ENCODE peak calls at places on chromosome 12, in eight cellular contexts. G, X, H, M, W, Z, J and F are unnamed samples. For H3K4me1, the result is how much of the 10 kb centered on the place peaks cover.

GRCh38 chr12:8589679-8590078 is 23.0 kb downstream of the AICDA start:
- DNase-seq in J (no peak), Z (no peak), X (no peak), G (no peak), M (no peak), H (no peak), W (no peak), F (no peak)

GRCh38 chr12:69688496-69689427 is 10.3 kb downstream of the BEST3 start:
- DNase-seq in G (peak), W (peak), H (peak), J (no peak), M (peak), X (peak), Z (peak), F (peak)

GRCh38 chr12:122060069-122060468 is 18.5 kb upstream of the MLXIP start:
- DNase-seq in H (no peak), X (no peak), J (no peak), W (peak), G (peak), Z (no peak), M (no peak), F (no peak)

GRCh38 chr12:121057794-121058193 is 18.7 kb upstream of the OASL start:
- DNase-seq in Z (no peak), J (no peak), H (no peak), G (no peak), X (no peak), M (no peak), W (no peak), F (no peak)

GRCh38 chr12:132465269-132466190 is 24.4 kb upstream of the FBRSL1 start:
- DNase-seq in Z (peak), J (no peak), H (no peak), W (no peak), M (no peak), X (no peak), G (no peak), F (no peak)

GRCh38 chr12:80707830-80708534 is 548 bp downstream of the MYF6 start:
- DNase-seq in M (no peak), G (no peak), W (no peak), H (no peak), J (no peak), X (no peak), Z (peak), F (no peak)

GRCh38 chr12:66235626-66236281 is 46.7 kb downstream of the IRAK3 start:
- DNase-seq in H (no peak), J (peak), Z (no peak), W (no peak), X (no peak), M (no peak), G (peak), F (no peak)

GRCh38 chr12:32312049-32312670 is 87.2 kb upstream of the FGD4 start:
- DNase-seq in G (peak), J (peak), W (no peak), Z (peak), X (peak), H (no peak), M (no peak), F (no peak)

GRCh38 chr12:124556896-124557501 is 10.4 kb downstream of the NCOR2 start:
- DNase-seq in W (no peak), G (no peak), X (no peak), M (no peak), Z (peak), J (no peak), H (no peak), F (no peak)

GRCh38 chr12:85058339-85058738 is 22.2 kb downstream of the LRRIQ1 start:
- DNase-seq in M (no peak), X (no peak), H (no peak), Z (no peak), G (no peak), W (no peak), J (no peak), F (no peak)

GRCh38 chr12:107805488-107806180 is 31.1 kb downstream of the ASCL4 start:
- DNase-seq in X (no peak), G (no peak), M (no peak), H (no peak), Z (no peak), W (no peak), J (no peak), F (no peak)

GRCh38 chr12:93146278-93146939 is 217.3 kb upstream of the EEA1 start:
- DNase-seq in M (no peak), H (no peak), G (peak), W (no peak), J (no peak), X (peak), Z (no peak), F (no peak)

GRCh38 chr12:95674631-95675030 is 115.9 kb downstream of the NTN4 start:
- DNase-seq in W (no peak), J (no peak), H (no peak), M (no peak), X (no peak), Z (no peak), G (peak), F (no peak)

GRCh38 chr12:43028826-43029225 is 439.3 kb upstream of the PRICKLE1 start:
- DNase-seq in M (no peak), Z (no peak), H (no peak), W (no peak), G (no peak), J (no peak), X (no peak), F (no peak)

GRCh38 chr12:30847259-30847658 is 79.3 kb upstream of the TSPAN11 start:
- DNase-seq in Z (peak), W (no peak), H (no peak), M (no peak), J (peak), G (peak), X (peak), F (peak)

GRCh38 chr12:90773526-90773925 is 181.4 kb downstream of the CCER1 start:
- DNase-seq in H (no peak), J (no peak), M (no peak), Z (no peak), G (peak), X (no peak), W (no peak), F (no peak)

GRCh38 chr12:5965950-5966383 is 20.9 kb upstream of the ANO2 start:
- DNase-seq in W (peak), J (peak), Z (peak), M (no peak), X (peak), H (no peak), G (peak), F (peak)

GRCh38 chr12:120651821-120652220 is 11.4 kb downstream of the CABP1 start:
- DNase-seq in M (no peak), Z (peak), X (no peak), G (peak), J (no peak), H (no peak), W (no peak), F (no peak)

GRCh38 chr12:55670213-55670730 is 33.6 kb downstream of the OR10P1 start:
- DNase-seq in M (no peak), J (no peak), X (no peak), W (no peak), Z (no peak), G (no peak), H (peak), F (no peak)

GRCh38 chr12:89273525-89273924 is 78.8 kb downstream of the DUSP6 start:
- DNase-seq in H (no peak), G (no peak), J (no peak), X (no peak), W (no peak), M (no peak), Z (no peak), F (no peak)

DNA sequence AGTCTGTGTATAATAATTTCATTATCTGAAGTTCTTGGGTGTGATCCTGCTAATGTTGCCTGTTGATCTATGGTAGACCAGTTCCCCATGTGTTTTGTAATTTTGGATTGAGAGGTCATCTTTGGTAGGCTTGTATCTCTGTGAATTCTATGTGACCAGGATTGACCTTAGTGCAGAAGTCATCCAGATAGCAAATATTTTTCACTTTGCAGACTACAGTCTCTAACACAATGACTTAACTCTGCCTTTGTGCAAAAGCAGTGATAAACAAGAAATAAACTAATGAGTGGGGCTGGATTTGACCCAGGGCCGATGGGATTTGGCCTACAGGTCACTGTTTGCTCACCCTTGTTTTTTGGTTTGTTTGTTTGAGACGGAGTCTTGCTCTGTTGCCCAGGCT is 144.6 kb upstream of the MYL2 start:
- DNase-seq in W (no peak), X (no peak), Z (no peak), H (no peak), G (no peak), J (no peak), M (no peak), F (no peak)
- H3K27ac ChIP-seq in W (no peak), X (no peak), Z (no peak), H (no peak), G (no peak), J (no peak), M (no peak), F (no peak)

GRCh38 chr12:45407967-45408743 is 192.3 kb downstream of the ANO6 start:
- DNase-seq in J (peak), H (no peak), M (no peak), Z (no peak), W (no peak), G (no peak), X (no peak), F (no peak)

GRCh38 chr12:45415393-45415817 is 199.5 kb downstream of the ANO6 start:
- DNase-seq in Z (no peak), X (peak), J (no peak), W (peak), H (peak), G (peak), M (no peak), F (peak)

GRCh38 chr12:45407188-45407850 is 191.4 kb downstream of the ANO6 start:
- DNase-seq in H (no peak), W (no peak), Z (no peak), J (no peak), M (no peak), X (no peak), G (peak), F (peak)

DNA sequence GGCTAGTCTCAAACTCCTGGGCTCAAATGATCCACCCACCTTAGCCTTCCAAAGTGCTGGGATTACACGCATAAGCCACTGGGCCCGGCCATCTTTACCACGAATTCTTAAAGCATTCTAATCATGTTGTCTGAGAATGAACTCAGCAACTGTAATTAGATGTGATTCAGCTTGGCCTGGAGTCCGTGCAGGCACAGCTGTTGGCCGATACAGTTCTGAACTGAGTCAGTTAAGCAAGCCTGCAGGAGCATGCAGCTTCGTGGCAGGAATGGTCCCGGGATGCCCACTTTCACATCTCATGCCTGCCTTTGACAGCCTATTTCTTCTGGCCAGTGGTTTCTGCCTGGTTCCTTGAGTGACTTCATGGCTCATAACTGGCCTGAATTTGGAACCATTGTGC is 194.1 kb downstream of the ANO6 start:
- DNase-seq in Z (no peak), X (peak), J (no peak), W (no peak), G (peak), H (no peak), M (no peak), F (no peak)
- H3K4me3 ChIP-seq in Z (no peak), X (no peak), J (no peak), W (no peak), G (no peak), H (no peak), M (no peak), F (no peak)

DNA sequence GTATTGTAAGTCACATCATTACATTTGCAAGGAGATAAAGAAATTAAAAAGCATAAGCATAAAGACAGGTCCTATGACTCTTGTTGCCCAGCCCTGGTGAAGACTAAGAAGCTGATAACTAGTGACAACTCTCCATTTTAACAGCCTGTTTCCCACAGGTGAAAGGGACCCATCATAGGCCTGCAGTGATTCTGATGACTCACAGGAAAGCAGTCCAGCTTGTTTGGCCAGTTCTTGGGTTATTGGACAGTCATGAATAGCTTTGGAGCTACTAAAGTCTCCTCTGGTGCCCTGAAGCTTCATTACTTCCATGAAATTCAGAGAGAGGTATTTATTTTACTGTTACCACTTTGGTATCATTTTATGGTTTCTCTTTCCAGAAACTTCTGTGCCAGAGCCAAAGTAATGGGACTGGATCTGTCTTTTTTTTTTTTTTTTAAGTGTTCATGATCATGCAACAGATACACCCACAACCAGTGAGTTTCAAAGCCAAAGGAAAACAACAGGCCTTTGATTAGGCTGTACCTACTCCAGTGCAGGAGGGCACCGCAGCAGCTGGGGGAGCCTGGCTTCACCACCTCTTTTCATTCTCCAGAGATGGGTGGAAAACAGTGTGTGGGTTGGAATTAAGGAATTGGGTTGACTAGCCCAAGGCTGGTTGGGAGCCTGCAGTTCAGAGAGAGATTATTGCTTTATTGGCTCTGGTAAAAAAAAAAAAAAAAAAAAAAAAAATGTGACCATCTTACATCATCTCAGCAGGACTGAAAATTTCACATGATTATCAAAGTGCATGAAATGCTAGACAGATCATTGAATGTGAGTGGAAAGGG is 55.3 kb upstream of the DYRK2 start:
- DNase-seq in H (no peak), M (peak), G (peak), W (no peak), Z (no peak), J (no peak), X (peak), F (no peak)
- H3K4me1 ChIP-seq in H (under half), M (under half), G (under half), W (under half), Z (under half), J (under half), X (under half), F (under half)

DNA sequence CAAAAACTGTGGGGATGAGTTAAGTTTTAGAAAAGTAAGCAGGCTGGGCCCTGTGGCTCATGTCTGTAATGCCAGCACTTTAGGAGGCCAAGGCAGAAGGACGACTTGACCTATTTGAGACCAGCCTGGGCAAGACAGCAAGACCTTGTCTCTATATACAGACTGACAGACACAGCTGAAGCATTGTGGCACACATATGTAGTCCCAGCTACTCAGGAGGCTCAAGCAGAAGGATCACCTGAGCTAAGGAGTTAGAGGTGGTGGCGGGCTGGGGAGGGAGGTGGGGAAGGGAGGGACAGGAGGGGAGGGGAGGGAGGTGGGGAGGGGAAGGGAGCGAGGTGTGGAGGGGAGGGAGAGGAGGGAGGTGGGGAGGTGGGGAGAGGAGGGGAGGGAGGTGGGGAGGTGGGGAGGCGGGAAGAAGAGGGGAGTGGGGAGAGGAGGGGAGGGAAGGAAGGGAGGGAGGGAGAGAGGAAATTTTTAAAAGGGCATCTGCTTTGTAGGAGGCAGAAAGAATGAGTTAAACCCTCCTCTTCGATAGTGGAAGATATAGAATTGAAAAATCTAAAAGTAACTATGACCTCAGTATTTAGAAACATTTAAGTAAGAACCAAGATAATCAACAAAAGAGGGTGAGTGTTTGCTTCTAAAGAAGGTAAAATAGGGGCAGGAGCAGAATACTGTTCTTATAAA is 30.9 kb downstream of the MED13L start:
- DNase-seq in M (no peak), W (no peak), X (no peak), J (no peak), H (no peak), G (no peak), Z (no peak), F (no peak)
- H3K27ac ChIP-seq in M (no peak), W (no peak), X (no peak), J (no peak), H (no peak), G (no peak), Z (peak), F (no peak)

GRCh38 chr12:110677982-110678381 is 10.9 kb downstream of the HVCN1 start:
- DNase-seq in W (no peak), H (no peak), J (no peak), Z (no peak), M (no peak), G (no peak), X (no peak), F (no peak)
- H3K4me3 ChIP-seq in W (peak), H (no peak), J (peak), Z (no peak), M (no peak), G (no peak), X (no peak), F (no peak)

GRCh38 chr12:15530361-15530760 is 208.1 kb downstream of the PTPRO start:
- DNase-seq in G (no peak), X (no peak), Z (no peak), H (no peak), W (no peak), J (no peak), M (no peak), F (no peak)

GRCh38 chr12:15526033-15526432 is 203.7 kb downstream of the PTPRO start:
- DNase-seq in Z (no peak), M (no peak), W (no peak), J (peak), H (no peak), X (no peak), G (no peak), F (no peak)

GRCh38 chr12:15528666-15529065 is 206.4 kb downstream of the PTPRO start:
- DNase-seq in J (no peak), W (no peak), H (no peak), Z (no peak), G (no peak), X (no peak), M (no peak), F (no peak)

GRCh38 chr12:15525414-15525813 is 203.1 kb downstream of the PTPRO start:
- DNase-seq in Z (no peak), X (no peak), H (no peak), W (no peak), M (no peak), G (no peak), J (no peak), F (no peak)

DNA sequence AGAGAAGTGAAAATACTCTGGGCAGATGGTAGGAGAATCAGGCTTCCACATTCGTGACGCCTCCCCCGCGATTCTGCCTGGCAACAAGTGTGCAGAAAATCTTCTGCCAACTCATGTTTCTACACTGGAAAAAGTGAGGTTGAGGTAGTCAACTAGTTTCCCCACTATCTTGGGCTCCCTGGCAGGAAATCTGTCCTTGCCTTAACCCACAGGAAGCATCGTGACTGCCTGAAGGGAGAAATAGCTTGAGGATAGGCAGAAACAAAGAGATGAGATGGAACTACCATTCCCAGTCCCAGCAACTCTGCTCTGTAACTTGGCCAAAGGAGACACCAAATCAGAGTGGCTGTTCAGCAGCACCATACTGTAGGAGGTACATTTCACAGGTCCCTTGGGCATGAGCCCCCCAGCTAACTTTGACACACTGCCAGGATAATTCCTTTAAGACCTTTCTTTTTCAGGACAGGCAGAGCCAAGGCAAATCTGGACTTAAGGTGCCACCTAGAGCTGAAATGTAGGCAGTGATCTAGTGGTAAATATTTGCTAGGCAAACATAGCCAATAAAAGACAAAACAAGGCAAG is 205.0 kb downstream of the PTPRO start:
- DNase-seq in M (no peak), G (peak), Z (peak), W (peak), H (peak), J (peak), X (peak), F (no peak)
- H3K4me1 ChIP-seq in M (under half), G (under half), Z (under half), W (under half), H (under half), J (under half), X (under half), F (under half)

GRCh38 chr12:127064207-127064606 is 1202.8 kb upstream of the TMEM132C start:
- DNase-seq in J (no peak), X (no peak), Z (no peak), W (no peak), H (no peak), G (no peak), M (no peak), F (no peak)

GRCh38 chr12:127060310-127060847 is 1206.6 kb upstream of the TMEM132C start:
- DNase-seq in Z (no peak), M (no peak), J (no peak), W (no peak), G (no peak), X (peak), H (no peak), F (no peak)

GRCh38 chr12:127065595-127065994 is 1201.4 kb upstream of the TMEM132C start:
- DNase-seq in M (no peak), H (no peak), G (no peak), J (no peak), Z (no peak), W (no peak), X (no peak), F (no peak)

GRCh38 chr12:127063339-127064090 is 1203.5 kb upstream of the TMEM132C start:
- DNase-seq in X (peak), Z (no peak), G (no peak), W (no peak), H (no peak), J (no peak), M (no peak), F (no peak)

GRCh38 chr12:127060933-127061332 is 1206.0 kb upstream of the TMEM132C start:
- DNase-seq in W (no peak), X (no peak), M (no peak), H (no peak), G (no peak), Z (no peak), J (no peak), F (no peak)
- H3K27ac ChIP-seq in W (no peak), X (peak), M (no peak), H (no peak), G (no peak), Z (no peak), J (no peak), F (no peak)